ENCODE peak calls at places on chromosomes 2 and 18, in four cellular contexts. B is K562, Q is HepG2, F is WTC11. U is an unnamed sample.

GRCh38 chr2:239040152-239040761 is 192.4 kb downstream of the TWIST2 start:
- DNase-seq in B (no peak), Q (peak; percentile 85), F (no peak), U (no peak)

GRCh38 chr2:151770995-151771394 is 36.7 kb upstream of the NEB start:
- DNase-seq in B (no peak), Q (no peak), F (no peak), U (no peak)

GRCh38 chr18:34583895-34584294 is 126.2 kb upstream of the DTNA start:
- DNase-seq in B (no peak), Q (no peak), F (no peak), U (no peak)

GRCh38 chr2:23760746-23761145 is 166.2 kb downstream of the ATAD2B start:
- DNase-seq in B (no peak), Q (peak; percentile 7), F (no peak), U (no peak)

GRCh38 chr18:59837586-59837985 is 62.2 kb upstream of the PMAIP1 start:
- DNase-seq in B (peak; percentile 47), Q (peak; percentile 52), F (peak; percentile 57), U (peak; percentile 50)

GRCh38 chr2:11505652-11506610 is 27.9 kb upstream of the GREB1 start:
- DNase-seq in B (no peak), Q (peak; percentile 97), F (no peak), U (no peak)

GRCh38 chr18:22844184-22844583 is 88.9 kb upstream of the RBBP8 start:
- DNase-seq in B (no peak), Q (no peak), F (no peak), U (no peak)

GRCh38 chr2:66239655-66240054 is 195.3 kb upstream of the MEIS1 start:
- DNase-seq in B (no peak), Q (no peak), F (no peak), U (no peak)

GRCh38 chr18:37502036-37502435 is 63.6 kb downstream of the CELF4 start:
- DNase-seq in B (no peak), Q (no peak), F (no peak), U (no peak)

GRCh38 chr2:236916181-236916580 is 169.5 kb upstream of the COPS8 start:
- DNase-seq in B (no peak), Q (no peak), F (no peak), U (no peak)

GRCh38 chr2:198788676-198789075 is 669.1 kb downstream of the SATB2 start:
- DNase-seq in B (no peak), Q (no peak), F (peak; percentile 25), U (no peak)

GRCh38 chr2:195498176-195498575 is 158.8 kb upstream of the SLC39A10 start:
- DNase-seq in B (no peak), Q (peak; percentile 50), F (peak; percentile 50), U (no peak)

GRCh38 chr2:95276244-95276887 is 2.1 kb downstream of the PROM2 start:
- DNase-seq in B (no peak), Q (no peak), F (no peak), U (no peak)

GRCh38 chr2:145075454-145076062 is 555.6 kb upstream of the ZEB2 start:
- DNase-seq in B (no peak), Q (no peak), F (no peak), U (no peak)

GRCh38 chr2:237922641-237923361 is 44.0 kb upstream of the UBE2F start:
- DNase-seq in B (no peak), Q (no peak), F (no peak), U (no peak)

GRCh38 chr2:216942016-216942415 is 82.2 kb upstream of the TNP1 start:
- DNase-seq in B (no peak), Q (no peak), F (no peak), U (no peak)

GRCh38 chr2:216943109-216943508 is 83.2 kb upstream of the TNP1 start:
- DNase-seq in B (no peak), Q (no peak), F (no peak), U (no peak)

GRCh38 chr2:216947055-216947454 is 87.2 kb upstream of the TNP1 start:
- DNase-seq in B (no peak), Q (no peak), F (no peak), U (no peak)

GRCh38 chr2:216942465-216942864 is 82.6 kb upstream of the TNP1 start:
- DNase-seq in B (no peak), Q (no peak), F (no peak), U (no peak)

DNA sequence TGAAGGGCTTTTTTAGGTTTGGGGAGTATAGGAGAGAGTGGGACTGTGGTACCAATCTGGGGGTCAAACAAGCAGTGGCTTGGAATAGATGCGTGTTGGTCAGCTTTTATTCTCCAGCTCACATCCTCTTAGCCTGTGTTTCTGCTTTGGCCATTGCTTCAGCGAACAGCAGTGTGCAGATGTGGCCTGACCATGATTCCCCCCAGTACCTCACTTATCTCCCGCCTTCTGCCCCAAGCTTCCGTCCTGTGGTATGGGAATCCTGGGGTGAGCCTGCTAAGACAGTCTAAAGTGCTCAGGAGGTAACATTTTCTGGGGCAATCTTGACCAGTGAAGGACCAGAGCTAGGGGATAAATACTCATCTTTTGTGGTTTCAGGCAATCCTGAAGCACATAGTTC is 84.9 kb upstream of the TNP1 start:
- DNase-seq in B (no peak), Q (no peak), F (no peak), U (no peak)
- TF ChIP-seq ELF4 in B (no peak), Q (no peak), F (no peak), U (no peak)

GRCh38 chr2:49255325-49256023 is 101.2 kb upstream of the FSHR start:
- DNase-seq in B (no peak), Q (no peak), F (no peak), U (no peak)
- TF ChIP-seq ELF4 in B (no peak), Q (no peak), F (no peak), U (no peak)

GRCh38 chr2:172578054-172578453 is 22.2 kb downstream of the PDK1 start:
- DNase-seq in B (no peak), Q (no peak), F (no peak), U (no peak)
- TF ChIP-seq ELF4 in B (no peak), Q (no peak), F (no peak), U (no peak)

DNA sequence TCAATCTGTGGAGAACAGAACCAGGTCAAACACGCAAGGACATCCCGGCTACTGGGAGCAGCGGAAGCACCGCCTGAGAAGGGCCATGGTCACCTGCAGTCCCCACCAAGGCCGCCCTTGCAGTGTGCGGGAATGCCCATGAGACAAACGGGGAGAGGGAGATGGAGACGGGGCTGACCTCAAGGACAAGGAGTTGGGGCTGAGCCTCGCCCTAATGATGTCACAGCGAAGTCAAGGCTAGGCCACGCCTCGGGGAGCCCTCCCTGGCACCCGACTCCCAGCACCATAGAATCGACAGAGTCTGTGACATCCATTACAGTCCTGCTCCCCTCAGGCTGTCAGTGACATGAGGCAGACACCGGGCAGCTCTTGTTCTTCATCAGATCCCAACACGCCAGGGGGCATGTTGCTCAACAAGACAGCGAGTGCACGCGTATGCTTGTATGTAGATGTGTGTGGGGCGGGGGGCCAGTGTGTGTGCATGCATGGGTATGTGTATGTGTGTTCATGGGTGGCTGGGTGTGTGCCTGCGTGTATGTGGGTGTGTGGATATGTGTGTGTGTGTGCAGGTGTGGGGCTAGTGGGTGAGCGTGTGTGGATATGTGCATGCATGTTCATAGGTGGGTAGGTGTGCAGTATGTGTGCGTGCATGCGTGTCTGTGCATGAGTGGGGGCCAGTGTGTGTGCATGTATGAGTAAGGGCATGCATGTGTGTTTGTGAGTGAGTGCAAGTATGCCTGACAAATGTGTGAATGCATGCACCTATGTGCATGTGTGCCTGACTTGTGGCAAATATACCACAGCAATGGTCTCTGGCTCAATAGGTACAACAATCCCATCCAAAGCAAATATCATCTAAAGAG is 57.0 kb downstream of the ANKMY1 start:
- DNase-seq in B (no peak), Q (no peak), F (no peak), U (no peak)
- TF ChIP-seq ELF4 in B (no peak), Q (no peak), F (no peak), U (no peak)

U was measured in HEK293T.